ENCODE peak calls at places on chromosome 11, in four cellular contexts. L, M, D and Q are unnamed samples.

GRCh38 chr11:68947151-68947550 is 33.6 kb downstream of the MRGPRD start:
- DNase-seq in M (no peak), L (no peak), D (no peak), Q (no peak)

GRCh38 chr11:44823006-44823405 is 96.2 kb downstream of the TSPAN18 start:
- DNase-seq in D (no peak), M (no peak), L (peak; percentile 51), Q (peak; percentile 34)

GRCh38 chr11:8234425-8234821 is 29.3 kb downstream of the LMO1 start:
- DNase-seq in M (no peak), L (no peak), D (no peak), Q (no peak)

GRCh38 chr11:9716275-9717039 is 52.6 kb downstream of the SWAP70 start:
- DNase-seq in M (no peak), L (no peak), D (peak; percentile 92), Q (peak; percentile 21)

GRCh38 chr11:2788751-2789140 is 89.0 kb upstream of the KCNQ1OT1 start:
- DNase-seq in M (no peak), L (peak; percentile 7), D (no peak), Q (no peak)

GRCh38 chr11:16542353-16542752 is 186.0 kb upstream of the SOX6 start:
- DNase-seq in D (no peak), M (no peak), L (no peak), Q (no peak)

GRCh38 chr11:7931168-7931567 is at the start of gene OR10A6:
- DNase-seq in L (no peak), M (no peak), D (no peak), Q (no peak)

GRCh38 chr11:48013269-48013901 is 33.0 kb downstream of the PTPRJ start:
- DNase-seq in L (no peak), D (no peak), M (peak; percentile 71), Q (no peak)

GRCh38 chr11:73141309-73142127 is 600 bp downstream of the FCHSD2 start:
- DNase-seq in L (peak; percentile 69), D (no peak), M (peak; percentile 47), Q (peak; percentile 31)

GRCh38 chr11:66264893-66265292 is 3.5 kb upstream of the RAB1B start:
- DNase-seq in D (no peak), L (peak; percentile 90), M (no peak), Q (peak; percentile 51)

GRCh38 chr11:8333431-8334401 is 70.0 kb upstream of the LMO1 start:
- DNase-seq in M (no peak), L (no peak), D (no peak), Q (peak; percentile 19)

GRCh38 chr11:47724041-47724729 is 9.0 kb upstream of the AGBL2 start:
- DNase-seq in D (no peak), L (no peak), M (peak; percentile 98), Q (no peak)

GRCh38 chr11:33941637-33942160 is 49.8 kb upstream of the LMO2 start:
- DNase-seq in L (no peak), M (no peak), D (peak; percentile 33), Q (peak; percentile 89)

GRCh38 chr11:204587-205109 is 2.6 kb downstream of the BET1L start:
- DNase-seq in L (no peak), M (no peak), D (no peak), Q (no peak)

GRCh38 chr11:62353841-62354240 is 16.6 kb downstream of the ASRGL1 start:
- DNase-seq in M (no peak), L (no peak), D (no peak), Q (no peak)

GRCh38 chr11:37688461-37688860 is 1090.4 kb upstream of the RAG2 start:
- DNase-seq in D (no peak), L (no peak), M (no peak), Q (no peak)

GRCh38 chr11:61679893-61680621 is at the start of gene DAGLA:
- DNase-seq in M (peak; percentile 49), D (no peak), L (peak; percentile 72), Q (peak; percentile 96)

GRCh38 chr11:71545405-71545966 is 2.7 kb upstream of the KRTAP5-9 start:
- DNase-seq in D (no peak), L (no peak), M (no peak), Q (no peak)

GRCh38 chr11:12008790-12009616 is 577 bp upstream of the DKK3 start:
- DNase-seq in D (no peak), L (peak; percentile 81), M (no peak), Q (peak; percentile 93)

GRCh38 chr11:297666-298405 is 1.5 kb downstream of the IFITM5 start:
- DNase-seq in L (peak; percentile 21), M (peak; percentile 24), D (no peak), Q (peak; percentile 70)

GRCh38 chr11:124788521-124788920 is 11.7 kb downstream of the MSANTD2 start:
- DNase-seq in M (no peak), L (no peak), D (no peak), Q (no peak)

GRCh38 chr11:63508009-63508408 is 2.1 kb downstream of the LGALS12 start:
- DNase-seq in M (peak; percentile 64), D (no peak), L (peak; percentile 68), Q (peak; percentile 40)

GRCh38 chr11:65814131-65814959 is 19.4 kb upstream of the SNX32 start:
- DNase-seq in M (no peak), D (no peak), L (no peak), Q (no peak)

GRCh38 chr11:33706546-33706945 is 5.9 kb upstream of the C11orf91 start:
- DNase-seq in D (no peak), L (no peak), M (no peak), Q (no peak)

GRCh38 chr11:70568504-70569172 is 170.3 kb downstream of the CTTN start:
- DNase-seq in L (peak; percentile 67), D (no peak), M (no peak), Q (peak; percentile 45)

GRCh38 chr11:88569342-88569741 is 231.8 kb upstream of the CTSC start:
- DNase-seq in M (no peak), D (no peak), L (no peak), Q (no peak)

GRCh38 chr11:107711861-107712260 is at the start of gene SLN:
- DNase-seq in D (no peak), L (no peak), M (no peak), Q (no peak)

GRCh38 chr11:131668867-131669780 is 298.7 kb downstream of the NTM start:
- DNase-seq in L (peak; percentile 84), D (no peak), M (peak; percentile 17), Q (peak; percentile 85)

GRCh38 chr11:79314906-79315689 is 125.7 kb downstream of the TENM4 start:
- DNase-seq in L (peak; percentile 58), D (no peak), M (no peak), Q (no peak)

GRCh38 chr11:12675951-12676711 is 1.9 kb downstream of the TEAD1 start:
- DNase-seq in L (no peak), M (no peak), D (no peak), Q (no peak)

GRCh38 chr11:12693485-12694181 is 19.4 kb downstream of the TEAD1 start:
- DNase-seq in D (no peak), L (no peak), M (peak; percentile 48), Q (peak; percentile 26)

GRCh38 chr11:62778441-62778840 is 7.2 kb downstream of the TAF6L start:
- DNase-seq in M (no peak), L (no peak), D (no peak), Q (peak; percentile 5)

DNA sequence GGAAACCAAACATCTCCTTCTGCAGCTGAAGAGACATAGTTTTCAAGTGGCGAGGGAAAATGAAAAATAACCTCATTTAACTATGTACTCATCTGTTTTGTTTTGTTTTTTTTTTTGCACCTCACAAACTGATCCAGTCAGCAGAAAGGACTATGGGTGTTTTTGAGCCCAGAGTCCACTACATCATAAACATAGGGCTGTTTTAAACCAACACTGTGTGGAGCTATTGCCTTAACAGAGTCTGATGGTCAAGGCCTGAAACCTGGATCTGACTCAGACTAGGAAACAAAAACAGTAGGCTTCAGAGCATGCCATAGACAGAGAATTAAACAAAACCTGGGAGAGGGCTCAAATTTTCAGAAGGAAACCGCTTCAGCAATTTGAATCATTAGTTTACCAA is 99.3 kb upstream of the FSHB start:
- DNase-seq in L (no peak), M (peak; percentile 1), D (no peak), Q (no peak)
- TF ChIP-seq NR2C2 in L (no peak), M (no peak), D (no peak), Q (no peak)

DNA sequence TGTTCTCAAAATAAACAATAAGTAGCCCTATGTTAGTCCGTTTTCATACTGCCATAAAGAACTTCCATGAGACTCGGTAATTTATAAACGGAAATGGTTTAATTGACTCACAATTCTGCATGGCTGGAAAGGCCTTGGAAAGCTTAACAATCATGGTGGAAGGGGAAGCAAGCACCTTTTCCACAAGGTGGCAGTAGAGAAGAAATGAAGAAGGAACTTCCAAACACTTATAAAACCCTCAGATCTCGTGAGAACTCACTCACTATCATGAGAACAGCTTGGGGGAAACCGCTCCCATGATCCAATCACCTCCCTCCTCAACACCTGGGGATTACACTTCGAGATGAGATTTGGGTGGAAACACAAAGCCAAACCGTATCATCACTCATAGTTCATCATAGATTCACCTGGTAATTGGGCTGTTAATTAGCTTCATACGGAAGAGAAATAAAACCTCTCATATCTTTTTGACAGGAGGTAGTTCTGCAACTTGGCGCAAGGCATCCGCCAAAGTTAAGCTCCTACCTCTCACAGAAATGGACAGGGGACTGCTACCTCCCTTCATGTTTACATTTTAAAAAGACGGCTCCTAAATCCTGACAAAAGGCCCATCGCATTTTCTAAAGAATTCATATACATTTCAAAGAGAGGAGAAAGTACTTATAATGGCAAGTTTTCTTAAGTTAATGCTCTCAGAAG is 49.0 kb downstream of the MUC15 start:
- DNase-seq in M (peak; percentile 32), D (no peak), L (peak; percentile 31), Q (no peak)
- TF ChIP-seq NR2C2 in M (no peak), D (no peak), L (no peak), Q (no peak)

GRCh38 chr11:6377902-6378694 is 12.2 kb upstream of the SMPD1 start:
- DNase-seq in D (no peak), L (no peak), M (no peak), Q (no peak)

DNA sequence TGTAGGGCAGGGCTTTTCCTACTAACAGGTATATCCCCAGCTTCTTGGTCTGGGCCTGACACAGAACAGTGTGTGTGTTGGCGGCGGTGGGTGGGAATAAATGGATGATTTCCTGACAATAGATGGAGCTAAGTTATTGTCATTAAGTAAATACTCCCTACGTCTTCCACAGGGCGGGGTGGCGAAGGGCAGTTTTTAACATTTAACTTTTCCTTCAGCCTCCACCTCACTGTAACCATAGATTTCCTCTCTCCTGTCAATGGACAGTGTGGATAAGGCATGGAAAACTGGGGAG is 11.6 kb upstream of the SMPD1 start:
- DNase-seq in D (no peak), L (no peak), M (no peak), Q (no peak)
- TF ChIP-seq NR2C2 in D (no peak), L (no peak), M (no peak), Q (no peak)

DNA sequence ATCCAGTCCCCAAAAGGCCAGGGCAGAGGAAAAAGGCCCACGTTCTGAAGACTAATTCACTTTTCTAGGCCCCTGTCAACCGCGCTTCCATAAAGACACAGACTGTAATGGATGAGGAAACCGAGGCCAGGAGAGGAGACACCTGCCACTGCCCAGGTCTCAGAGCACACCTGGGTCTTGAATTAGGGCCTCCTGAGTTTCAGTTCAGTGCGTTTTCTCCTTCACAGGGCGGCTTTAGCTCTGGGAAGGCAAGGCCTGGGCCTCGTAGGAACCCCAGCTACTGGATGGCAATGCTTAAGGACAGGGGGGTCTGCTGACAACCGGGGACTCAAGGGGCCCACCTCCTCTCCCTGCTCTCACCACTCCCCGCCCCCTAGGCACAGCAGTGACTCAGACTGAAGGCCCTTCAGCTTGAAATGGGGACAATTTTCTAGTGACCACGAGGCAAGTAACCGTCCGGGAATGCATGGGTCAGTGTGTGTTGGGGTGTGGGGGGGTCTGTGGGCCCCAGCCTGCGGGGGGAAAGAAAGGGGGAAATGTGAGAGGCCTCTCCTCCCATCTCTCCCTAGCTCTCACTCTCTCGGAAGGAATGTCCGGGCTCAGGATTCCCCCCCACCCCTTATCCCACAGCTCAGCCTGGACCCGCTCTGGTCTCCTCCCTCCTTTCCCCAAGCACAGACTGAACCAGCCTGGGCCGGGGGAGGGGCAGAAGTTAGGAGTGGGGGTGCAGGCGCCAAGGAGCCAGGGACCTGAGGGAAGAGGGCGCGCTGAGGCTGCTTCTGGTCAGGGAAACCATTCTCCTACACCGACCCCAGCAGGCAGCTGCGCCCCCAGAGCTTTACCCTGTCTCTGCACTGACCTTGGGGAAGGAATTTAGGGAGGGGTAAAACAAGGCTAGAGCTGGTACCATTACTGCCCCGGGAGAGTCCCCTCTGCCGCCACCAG is 17.2 kb downstream of the CREB3L1 start:
- DNase-seq in L (peak; percentile 78), D (no peak), M (no peak), Q (peak; percentile 77)
- TF ChIP-seq NR2C2 in L (no peak), D (no peak), M (no peak), Q (no peak)